ENCODE peak calls at places on chromosomes 7 and 10, in six cellular contexts. One of them, this sample, is unnamed.
A peak's percentile ranks its signal among the peaks of the same experiment; 100 is the strongest.

GRCh38 chr10:43825421-43825820 is 176.7 kb upstream of the ZNF32 start:
- DNase-seq in Panc1: no peak
- DNase-seq in CD8-positive, alpha-beta T cell: no peak
- DNase-seq in heart left ventricle: no peak
- DNase-seq in tibial nerve: no peak
- DNase-seq in GM23338: no peak
- DNase-seq in this sample: no peak

GRCh38 chr7:129010075-129010474 is 44.8 kb downstream of the TNPO3 start:
- DNase-seq in GM23338: no peak
- DNase-seq in Panc1: no peak
- DNase-seq in tibial nerve: no peak
- DNase-seq in heart left ventricle: no peak
- DNase-seq in CD8-positive, alpha-beta T cell: no peak
- DNase-seq in this sample: no peak

GRCh38 chr10:45457487-45457886 is 83.5 kb downstream of the ALOX5 start:
- DNase-seq in tibial nerve: no peak
- DNase-seq in GM23338: no peak
- DNase-seq in CD8-positive, alpha-beta T cell: no peak
- DNase-seq in heart left ventricle: no peak
- DNase-seq in Panc1: no peak
- DNase-seq in this sample: no peak

GRCh38 chr10:70738425-70739121 is 46.6 kb downstream of the TBATA start:
- DNase-seq in heart left ventricle: no peak
- DNase-seq in GM23338: no peak
- DNase-seq in Panc1: no peak
- DNase-seq in tibial nerve: no peak
- DNase-seq in CD8-positive, alpha-beta T cell: no peak
- DNase-seq in this sample: no peak

GRCh38 chr7:73876973-73877372 is 16.0 kb downstream of the TMEM270 start:
- DNase-seq in CD8-positive, alpha-beta T cell: no peak
- DNase-seq in GM23338: no peak
- DNase-seq in heart left ventricle: no peak
- DNase-seq in Panc1: no peak
- DNase-seq in tibial nerve: no peak
- DNase-seq in this sample: no peak

GRCh38 chr7:92641921-92642511 is 51.8 kb upstream of the FAM133B start:
- DNase-seq in Panc1: no peak
- DNase-seq in GM23338: no peak
- DNase-seq in heart left ventricle: no peak
- DNase-seq in tibial nerve: no peak
- DNase-seq in CD8-positive, alpha-beta T cell: peak; percentile 10
- DNase-seq in this sample: no peak

GRCh38 chr7:131381069-131381838 is 53.6 kb downstream of the MKLN1 start:
- DNase-seq in tibial nerve: no peak
- DNase-seq in heart left ventricle: no peak
- DNase-seq in CD8-positive, alpha-beta T cell: no peak
- DNase-seq in Panc1: no peak
- DNase-seq in GM23338: no peak
- DNase-seq in this sample: no peak

GRCh38 chr7:139603896-139604295 is 80.4 kb downstream of the CLEC2L start:
- DNase-seq in CD8-positive, alpha-beta T cell: no peak
- DNase-seq in tibial nerve: no peak
- DNase-seq in GM23338: no peak
- DNase-seq in Panc1: no peak
- DNase-seq in heart left ventricle: peak; percentile 66
- DNase-seq in this sample: no peak

GRCh38 chr10:104614245-104614831 is 26.8 kb upstream of the SORCS3 start:
- DNase-seq in Panc1: no peak
- DNase-seq in CD8-positive, alpha-beta T cell: no peak
- DNase-seq in tibial nerve: no peak
- DNase-seq in heart left ventricle: no peak
- DNase-seq in GM23338: peak; percentile 71
- DNase-seq in this sample: no peak

DNA sequence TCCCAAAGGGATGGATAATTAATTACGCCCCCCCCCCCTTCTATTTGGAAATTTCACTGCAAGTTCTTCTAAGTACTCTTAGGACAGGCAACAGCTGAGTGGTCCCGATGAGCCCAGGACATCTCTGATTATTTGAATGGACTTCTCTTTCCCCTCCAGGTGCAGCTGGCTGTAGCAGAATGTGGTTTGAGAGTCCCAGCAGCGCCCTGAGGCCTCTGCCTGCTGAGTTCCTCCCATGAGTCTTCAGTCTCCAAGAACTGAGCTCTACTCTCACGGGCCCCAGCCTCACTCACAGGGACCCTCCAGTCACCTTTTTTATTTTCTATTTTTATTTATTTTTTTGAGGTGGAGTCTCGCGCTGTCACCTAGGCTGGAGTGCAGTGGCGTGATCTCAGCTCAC is 63.6 kb upstream of the SFMBT2 start:
- DNase-seq in tibial nerve: no peak
- DNase-seq in GM23338: no peak
- DNase-seq in Panc1: no peak
- DNase-seq in heart left ventricle: no peak
- DNase-seq in CD8-positive, alpha-beta T cell: no peak
- DNase-seq in this sample: no peak
- H3K27ac ChIP-seq in tibial nerve: no peak overlapping the region
- H3K27ac ChIP-seq in GM23338: no peak overlapping the region
- H3K27ac ChIP-seq in Panc1: no peak overlapping the region
- H3K27ac ChIP-seq in heart left ventricle: no peak overlapping the region
- H3K27ac ChIP-seq in CD8-positive, alpha-beta T cell: no peak overlapping the region
- H3K27ac ChIP-seq in this sample: no peak overlapping the region

GRCh38 chr10:12636585-12636984 is 287.2 kb downstream of the CAMK1D start:
- DNase-seq in Panc1: no peak
- DNase-seq in GM23338: no peak
- DNase-seq in tibial nerve: no peak
- DNase-seq in heart left ventricle: no peak
- DNase-seq in CD8-positive, alpha-beta T cell: no peak
- DNase-seq in this sample: no peak
- H3K27ac ChIP-seq in Panc1: no peak overlapping the region
- H3K27ac ChIP-seq in GM23338: peak overlapping the region; percentile 66
- H3K27ac ChIP-seq in tibial nerve: no peak overlapping the region
- H3K27ac ChIP-seq in heart left ventricle: no peak overlapping the region
- H3K27ac ChIP-seq in CD8-positive, alpha-beta T cell: no peak overlapping the region
- H3K27ac ChIP-seq in this sample: no peak overlapping the region

GRCh38 chr7:42311195-42311594 is 74.2 kb upstream of the GLI3 start:
- DNase-seq in CD8-positive, alpha-beta T cell: no peak
- DNase-seq in Panc1: no peak
- DNase-seq in heart left ventricle: no peak
- DNase-seq in tibial nerve: no peak
- DNase-seq in GM23338: no peak
- DNase-seq in this sample: no peak

GRCh38 chr7:42315096-42315495 is 78.1 kb upstream of the GLI3 start:
- DNase-seq in heart left ventricle: no peak
- DNase-seq in Panc1: no peak
- DNase-seq in CD8-positive, alpha-beta T cell: no peak
- DNase-seq in GM23338: no peak
- DNase-seq in tibial nerve: no peak
- DNase-seq in this sample: no peak

GRCh38 chr7:42319631-42320030 is 82.6 kb upstream of the GLI3 start:
- DNase-seq in tibial nerve: no peak
- DNase-seq in CD8-positive, alpha-beta T cell: no peak
- DNase-seq in heart left ventricle: no peak
- DNase-seq in Panc1: no peak
- DNase-seq in GM23338: no peak
- DNase-seq in this sample: no peak

GRCh38 chr7:42314696-42315095 is 77.7 kb upstream of the GLI3 start:
- DNase-seq in CD8-positive, alpha-beta T cell: no peak
- DNase-seq in GM23338: no peak
- DNase-seq in tibial nerve: no peak
- DNase-seq in Panc1: no peak
- DNase-seq in heart left ventricle: no peak
- DNase-seq in this sample: no peak

GRCh38 chr7:42315631-42316030 is 78.6 kb upstream of the GLI3 start:
- DNase-seq in GM23338: no peak
- DNase-seq in Panc1: no peak
- DNase-seq in heart left ventricle: no peak
- DNase-seq in CD8-positive, alpha-beta T cell: no peak
- DNase-seq in tibial nerve: no peak
- DNase-seq in this sample: no peak
- H3K27ac ChIP-seq in GM23338: no peak overlapping the region
- H3K27ac ChIP-seq in Panc1: no peak overlapping the region
- H3K27ac ChIP-seq in heart left ventricle: no peak overlapping the region
- H3K27ac ChIP-seq in CD8-positive, alpha-beta T cell: no peak overlapping the region
- H3K27ac ChIP-seq in tibial nerve: no peak overlapping the region
- H3K27ac ChIP-seq in this sample: no peak overlapping the region

GRCh38 chr10:49290131-49290530 is 8.8 kb upstream of the C10orf71 start:
- DNase-seq in heart left ventricle: no peak
- DNase-seq in tibial nerve: no peak
- DNase-seq in GM23338: no peak
- DNase-seq in Panc1: no peak
- DNase-seq in CD8-positive, alpha-beta T cell: no peak
- DNase-seq in this sample: no peak

GRCh38 chr10:49288341-49289065 is 10.5 kb upstream of the C10orf71 start:
- DNase-seq in tibial nerve: no peak
- DNase-seq in heart left ventricle: no peak
- DNase-seq in GM23338: no peak
- DNase-seq in Panc1: no peak
- DNase-seq in CD8-positive, alpha-beta T cell: no peak
- DNase-seq in this sample: no peak

GRCh38 chr10:49289480-49289879 is 9.5 kb upstream of the C10orf71 start:
- DNase-seq in Panc1: no peak
- DNase-seq in heart left ventricle: no peak
- DNase-seq in tibial nerve: no peak
- DNase-seq in GM23338: no peak
- DNase-seq in CD8-positive, alpha-beta T cell: no peak
- DNase-seq in this sample: no peak

GRCh38 chr10:49286686-49287085 is 12.3 kb upstream of the C10orf71 start:
- DNase-seq in CD8-positive, alpha-beta T cell: no peak
- DNase-seq in Panc1: no peak
- DNase-seq in tibial nerve: no peak
- DNase-seq in GM23338: no peak
- DNase-seq in heart left ventricle: no peak
- DNase-seq in this sample: no peak

DNA sequence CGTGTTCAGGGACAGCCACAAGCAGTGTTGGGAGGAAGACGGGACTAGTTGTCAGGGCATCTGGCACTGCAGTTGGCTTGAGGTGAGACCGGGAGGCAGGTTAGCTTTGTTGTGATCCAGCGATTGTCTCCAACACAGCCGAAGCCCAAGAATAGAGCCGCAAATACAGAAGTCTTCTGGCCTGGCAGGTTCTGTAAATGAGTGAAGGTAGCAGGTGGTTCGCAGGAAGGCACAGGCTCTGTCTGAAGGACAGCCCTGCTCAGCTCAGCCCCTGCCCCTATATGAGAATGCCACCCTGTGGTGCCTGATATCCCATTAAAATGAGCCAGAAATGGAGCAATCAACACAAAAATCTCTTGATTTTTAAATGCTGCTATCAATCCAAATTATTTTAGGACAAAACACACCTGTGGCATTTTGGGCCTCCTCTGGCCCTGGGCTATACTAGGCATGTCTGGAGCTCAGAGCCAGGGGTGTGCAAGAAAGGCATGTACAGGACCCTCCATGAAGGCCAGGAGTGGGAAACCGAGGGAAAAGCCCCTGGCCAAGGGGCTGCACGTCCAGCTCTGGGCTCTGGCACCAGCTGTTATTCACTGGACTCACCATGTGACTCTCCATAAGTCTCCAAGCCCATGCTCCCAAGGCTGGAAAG is 11.2 kb upstream of the C10orf71 start:
- DNase-seq in CD8-positive, alpha-beta T cell: no peak
- DNase-seq in tibial nerve: no peak
- DNase-seq in GM23338: no peak
- DNase-seq in Panc1: no peak
- DNase-seq in heart left ventricle: peak; percentile 34
- DNase-seq in this sample: no peak
- H3K27ac ChIP-seq in CD8-positive, alpha-beta T cell: no peak overlapping the region
- H3K27ac ChIP-seq in tibial nerve: no peak overlapping the region
- H3K27ac ChIP-seq in GM23338: no peak overlapping the region
- H3K27ac ChIP-seq in Panc1: no peak overlapping the region
- H3K27ac ChIP-seq in heart left ventricle: no peak overlapping the region
- H3K27ac ChIP-seq in this sample: no peak overlapping the region

DNA sequence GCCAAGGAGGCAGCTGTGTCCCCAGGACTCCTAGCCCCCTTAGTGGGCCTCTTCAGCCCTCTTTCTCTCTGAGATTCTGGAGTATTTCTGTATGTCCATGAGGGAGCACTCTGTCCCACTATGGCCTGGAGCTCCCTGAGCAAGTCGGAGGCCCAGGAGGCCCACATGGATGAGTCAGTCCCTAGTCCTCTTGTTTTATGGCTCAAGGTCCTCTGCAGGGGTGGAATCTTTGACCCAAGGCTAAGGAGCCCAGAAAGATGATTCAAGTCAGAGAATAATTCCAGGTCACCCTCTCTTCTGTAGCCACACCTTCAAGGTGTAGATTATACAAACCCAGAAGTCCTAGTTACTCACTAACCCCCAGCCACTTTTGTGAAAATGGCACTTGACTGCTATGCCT is 125.6 kb downstream of the PLXNA4 start:
- DNase-seq in Panc1: no peak
- DNase-seq in CD8-positive, alpha-beta T cell: no peak
- DNase-seq in tibial nerve: no peak
- DNase-seq in GM23338: no peak
- DNase-seq in heart left ventricle: no peak
- DNase-seq in this sample: no peak
- H3K27ac ChIP-seq in Panc1: no peak overlapping the region
- H3K27ac ChIP-seq in CD8-positive, alpha-beta T cell: no peak overlapping the region
- H3K27ac ChIP-seq in tibial nerve: no peak overlapping the region
- H3K27ac ChIP-seq in GM23338: no peak overlapping the region
- H3K27ac ChIP-seq in heart left ventricle: no peak overlapping the region
- H3K27ac ChIP-seq in this sample: no peak overlapping the region

This sample was measured in ovary.